ENCODE peak calls at places on chromosome 3, in seven cellular contexts. U, B, L, C, K, A and V are unnamed samples.

GRCh38 chr3:126025862-126026261 is 56.9 kb downstream of the ROPN1B start:
- DNase-seq in U (no peak), B (no peak), L (no peak), C (no peak), K (no peak), A (peak; percentile 40), V (no peak)

GRCh38 chr3:197298341-197298857 is at the start of gene DLG1:
- DNase-seq in U (peak; percentile 95), B (peak; percentile 88), L (peak; percentile 93), C (peak; percentile 79), K (peak; percentile 78), A (peak; percentile 94), V (peak; percentile 69)

GRCh38 chr3:184884359-184885017 is 72.5 kb downstream of the VPS8 start:
- DNase-seq in U (no peak), B (no peak), L (no peak), C (no peak), K (no peak), A (no peak), V (no peak)

GRCh38 chr3:62559831-62560445 is 186.6 kb upstream of the FEZF2 start:
- DNase-seq in U (no peak), B (no peak), L (peak; percentile 56), C (peak; percentile 11), K (no peak), A (no peak), V (no peak)

GRCh38 chr3:52183786-52184445 is 14.0 kb upstream of the ALAS1 start:
- DNase-seq in U (no peak), B (peak; percentile 65), L (no peak), C (no peak), K (no peak), A (no peak), V (no peak)

GRCh38 chr3:48472923-48473616 is 26.5 kb downstream of the ATRIP start:
- DNase-seq in U (peak; percentile 89), B (peak; percentile 95), L (peak; percentile 78), C (peak; percentile 75), K (peak; percentile 89), A (peak; percentile 95), V (peak; percentile 96)

GRCh38 chr3:17088602-17089313 is 204.0 kb downstream of the PLCL2 start:
- DNase-seq in U (no peak), B (no peak), L (no peak), C (no peak), K (no peak), A (no peak), V (no peak)

GRCh38 chr3:179871782-179872181 is 165.0 kb downstream of the PEX5L start:
- DNase-seq in U (peak; percentile 29), B (no peak), L (peak; percentile 32), C (no peak), K (no peak), A (no peak), V (no peak)

GRCh38 chr3:43011638-43012037 is 32.5 kb downstream of the GASK1A start:
- DNase-seq in U (no peak), B (no peak), L (no peak), C (no peak), K (no peak), A (no peak), V (no peak)

GRCh38 chr3:72665701-72666443 is 182.4 kb downstream of the SHQ1 start:
- DNase-seq in U (peak; percentile 21), B (peak; percentile 15), L (peak; percentile 25), C (no peak), K (peak; percentile 47), A (no peak), V (peak; percentile 56)

GRCh38 chr3:57974796-57975388 is 33.3 kb upstream of the FLNB start:
- DNase-seq in U (peak; percentile 91), B (no peak), L (peak; percentile 91), C (peak; percentile 87), K (peak; percentile 85), A (no peak), V (no peak)

GRCh38 chr3:72299321-72299802 is 514.4 kb upstream of the PROK2 start:
- DNase-seq in U (peak; percentile 11), B (no peak), L (peak; percentile 29), C (no peak), K (no peak), A (no peak), V (no peak)

GRCh38 chr3:135918600-135918999 is 46.9 kb upstream of the PPP2R3A start:
- DNase-seq in U (peak; percentile 31), B (no peak), L (peak; percentile 50), C (no peak), K (no peak), A (no peak), V (no peak)

GRCh38 chr3:188270423-188270972 is 116.5 kb downstream of the LPP start:
- DNase-seq in U (peak; percentile 62), B (no peak), L (peak; percentile 68), C (peak; percentile 95), K (no peak), A (no peak), V (no peak)

GRCh38 chr3:101217458-101217849 is 102.9 kb downstream of the IMPG2 start:
- DNase-seq in U (no peak), B (no peak), L (no peak), C (no peak), K (no peak), A (no peak), V (no peak)

GRCh38 chr3:127855246-127855645 is 32.9 kb upstream of the MGLL start:
- DNase-seq in U (no peak), B (no peak), L (no peak), C (no peak), K (no peak), A (no peak), V (no peak)

GRCh38 chr3:16369885-16370284 is 104.9 kb downstream of the OXNAD1 start:
- DNase-seq in U (no peak), B (no peak), L (peak; percentile 20), C (no peak), K (no peak), A (no peak), V (no peak)

GRCh38 chr3:183779896-183780450 is 45.4 kb downstream of the MAP6D1 start:
- DNase-seq in U (no peak), B (no peak), L (no peak), C (no peak), K (no peak), A (no peak), V (no peak)

GRCh38 chr3:127002195-127003174 is 19.6 kb downstream of the PLXNA1 start:
- DNase-seq in U (peak; percentile 82), B (peak; percentile 91), L (peak; percentile 72), C (peak; percentile 76), K (no peak), A (peak; percentile 92), V (peak; percentile 61)

GRCh38 chr3:154129625-154130024 is 8.4 kb downstream of the ARHGEF26 start:
- DNase-seq in U (no peak), B (no peak), L (no peak), C (no peak), K (no peak), A (no peak), V (no peak)

GRCh38 chr3:191236635-191237034 is 37.6 kb downstream of the OSTN start:
- DNase-seq in U (no peak), B (no peak), L (peak; percentile 53), C (peak; percentile 36), K (no peak), A (no peak), V (no peak)

GRCh38 chr3:187957209-187957981 is 196.6 kb upstream of the LPP start:
- DNase-seq in U (no peak), B (no peak), L (no peak), C (no peak), K (no peak), A (no peak), V (no peak)

GRCh38 chr3:83074485-83074884 is 1313.0 kb upstream of the GBE1 start:
- DNase-seq in U (no peak), B (no peak), L (no peak), C (no peak), K (no peak), A (no peak), V (no peak)
- TF ChIP-seq CTCF in U (no peak), B (no peak), L (no peak), C (no peak), K (no peak), A (no peak), V (no peak)

GRCh38 chr3:194344012-194344411 is 7.1 kb downstream of the CPN2 start:
- DNase-seq in U (peak; percentile 32), B (peak; percentile 75), L (peak; percentile 55), C (no peak), K (peak; percentile 86), A (no peak), V (peak; percentile 91)
- TF ChIP-seq CTCF in U (peak; percentile 98), B (peak; percentile 98), L (peak; percentile 92), C (peak; percentile 98), K (peak; percentile 74), A (peak; percentile 72), V (peak; percentile 91)

DNA sequence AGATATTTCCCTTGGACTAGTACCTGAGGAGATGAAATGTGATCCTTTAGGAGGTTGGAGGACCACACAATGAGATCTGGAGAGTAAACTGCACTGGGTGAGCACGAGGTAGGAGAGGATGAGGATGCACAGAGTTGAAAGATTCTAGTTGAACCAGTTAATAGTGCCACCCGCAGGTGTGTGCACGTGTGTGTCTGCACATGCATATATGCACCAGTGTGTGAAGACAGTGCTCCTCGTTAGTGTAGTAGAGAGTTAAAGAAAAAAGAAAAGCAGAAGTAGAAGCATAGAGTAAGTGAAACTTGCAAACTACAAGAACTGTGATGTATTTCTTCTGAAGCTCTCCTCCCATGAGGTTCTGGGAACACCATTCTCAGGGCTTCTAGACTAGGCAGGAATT is 8.4 kb downstream of the MED12L start:
- DNase-seq in U (no peak), B (no peak), L (no peak), C (no peak), K (no peak), A (no peak), V (no peak)
- TF ChIP-seq CTCF in U (no peak), B (no peak), L (no peak), C (no peak), K (no peak), A (no peak), V (no peak)

GRCh38 chr3:39401983-39402382 is 4.5 kb upstream of the RPSA start:
- DNase-seq in U (no peak), B (no peak), L (no peak), C (no peak), K (no peak), A (no peak), V (no peak)

GRCh38 chr3:39396690-39397089 is 9.8 kb upstream of the RPSA start:
- DNase-seq in U (no peak), B (no peak), L (no peak), C (no peak), K (no peak), A (no peak), V (no peak)

GRCh38 chr3:39398700-39399099 is 7.8 kb upstream of the RPSA start:
- DNase-seq in U (peak; percentile 50), B (no peak), L (peak; percentile 62), C (no peak), K (no peak), A (no peak), V (no peak)
- TF ChIP-seq CTCF in U (peak; percentile 5), B (no peak), L (no peak), C (no peak), K (no peak), A (no peak), V (no peak)